ENCODE peak calls at places on chromosomes 12 and 14, in six cellular contexts. O is body of pancreas, P is RWPE1, T is AG04450, U is cardiac muscle cell, B is A549. C is an unnamed sample.
A peak's percentile ranks its signal among the peaks of the same experiment; 100 is the strongest.

GRCh38 chr12:21476949-21477348 is 24.5 kb downstream of the RECQL start:
- DNase-seq in O (no peak), P (peak; percentile 4), T (peak; percentile 7), U (no peak), B (no peak), C (no peak)

GRCh38 chr14:73239463-73240241 is 2.3 kb downstream of the PAPLN start:
- DNase-seq in O (peak; percentile 59), P (no peak), T (no peak), U (peak; percentile 43), B (no peak), C (no peak)

GRCh38 chr12:76762556-76762955 is 1.4 kb upstream of the ZDHHC17 start:
- DNase-seq in O (no peak), P (no peak), T (no peak), U (peak; percentile 10), B (no peak), C (no peak)

GRCh38 chr14:21719841-21720240 is 46.2 kb upstream of the OR4E1 start:
- DNase-seq in O (no peak), P (no peak), T (no peak), U (no peak), B (no peak), C (no peak)

GRCh38 chr14:54922598-54922997 is 20.0 kb upstream of the GCH1 start:
- DNase-seq in O (no peak), P (no peak), T (no peak), U (no peak), B (no peak), C (no peak)

GRCh38 chr14:102196436-102197230 is 56.9 kb downstream of the WDR20 start:
- DNase-seq in O (no peak), P (no peak), T (no peak), U (no peak), B (no peak), C (no peak)

GRCh38 chr12:70365648-70366518 is at the start of gene KCNMB4:
- DNase-seq in O (peak; percentile 61), P (peak; percentile 64), T (no peak), U (peak; percentile 87), B (peak; percentile 40), C (peak; percentile 69)

GRCh38 chr12:103955811-103956514 is 9.7 kb upstream of the TDG start:
- DNase-seq in O (no peak), P (no peak), T (no peak), U (peak; percentile 6), B (no peak), C (no peak)

GRCh38 chr12:29739279-29739991 is 44.3 kb downstream of the TMTC1 start:
- DNase-seq in O (no peak), P (no peak), T (peak; percentile 44), U (no peak), B (no peak), C (no peak)

GRCh38 chr12:24012528-24012927 is 63.1 kb upstream of the SOX5 start:
- DNase-seq in O (no peak), P (no peak), T (no peak), U (no peak), B (no peak), C (no peak)
- TF ChIP-seq CTCF in O (no peak), P (no peak), T (peak; percentile 37), U (peak; percentile 43), B (no peak), C (peak; percentile 48)

DNA sequence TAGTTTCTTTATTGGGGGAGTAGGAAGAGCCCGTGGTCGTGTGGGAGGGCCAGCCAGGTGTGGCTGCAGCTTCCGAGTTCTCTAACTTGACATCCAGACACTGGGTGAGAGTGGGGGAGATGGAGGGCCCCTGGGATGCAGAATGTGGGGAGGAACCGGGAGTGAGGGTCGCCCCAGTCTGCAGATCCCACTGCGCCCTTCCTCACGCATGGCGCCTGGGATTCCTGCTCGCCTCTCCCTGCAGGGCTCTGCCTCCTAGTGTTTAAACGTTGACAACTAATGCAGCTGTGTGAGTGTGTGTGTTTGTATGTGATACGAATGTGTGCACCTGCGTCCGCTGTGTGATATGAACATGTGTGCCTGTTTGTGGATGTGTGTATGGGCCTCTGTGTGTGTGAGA is 34.6 kb downstream of the FZD10 start:
- DNase-seq in O (no peak), P (no peak), T (no peak), U (no peak), B (no peak), C (no peak)
- TF ChIP-seq CTCF in O (no peak), P (no peak), T (no peak), U (no peak), B (no peak), C (no peak)

GRCh38 chr12:57521475-57522018 is 1.1 kb upstream of the MBD6 start:
- DNase-seq in O (peak; percentile 59), P (no peak), T (no peak), U (peak; percentile 69), B (peak; percentile 70), C (peak; percentile 66)
- TF ChIP-seq CTCF in O (no peak), P (no peak), T (no peak), U (peak; percentile 16), B (no peak), C (no peak)

GRCh38 chr12:130222519-130223255 is 60.4 kb downstream of the FZD10 start:
- DNase-seq in O (peak; percentile 53), P (no peak), T (no peak), U (no peak), B (no peak), C (no peak)

GRCh38 chr12:130223767-130224244 is 61.5 kb downstream of the FZD10 start:
- DNase-seq in O (no peak), P (no peak), T (no peak), U (no peak), B (no peak), C (no peak)

GRCh38 chr12:130214686-130215370 is 52.6 kb downstream of the FZD10 start:
- DNase-seq in O (no peak), P (peak; percentile 50), T (no peak), U (no peak), B (no peak), C (no peak)

GRCh38 chr12:130220361-130220760 is 58.1 kb downstream of the FZD10 start:
- DNase-seq in O (no peak), P (no peak), T (no peak), U (no peak), B (no peak), C (no peak)

GRCh38 chr12:130218682-130219081 is 56.4 kb downstream of the FZD10 start:
- DNase-seq in O (no peak), P (no peak), T (no peak), U (no peak), B (no peak), C (no peak)
- TF ChIP-seq CTCF in O (no peak), P (no peak), T (no peak), U (no peak), B (no peak), C (no peak)

GRCh38 chr12:1532796-1533195 is 61.6 kb downstream of the FBXL14 start:
- DNase-seq in O (no peak), P (no peak), T (no peak), U (no peak), B (no peak), C (no peak)

GRCh38 chr12:1533602-1534304 is 60.6 kb downstream of the FBXL14 start:
- DNase-seq in O (no peak), P (no peak), T (no peak), U (peak; percentile 45), B (no peak), C (no peak)

GRCh38 chr12:1532367-1532752 is 62.0 kb downstream of the FBXL14 start:
- DNase-seq in O (no peak), P (no peak), T (no peak), U (no peak), B (no peak), C (no peak)

GRCh38 chr12:1531654-1532366 is 62.6 kb downstream of the FBXL14 start:
- DNase-seq in O (no peak), P (no peak), T (no peak), U (peak; percentile 87), B (no peak), C (no peak)

DNA sequence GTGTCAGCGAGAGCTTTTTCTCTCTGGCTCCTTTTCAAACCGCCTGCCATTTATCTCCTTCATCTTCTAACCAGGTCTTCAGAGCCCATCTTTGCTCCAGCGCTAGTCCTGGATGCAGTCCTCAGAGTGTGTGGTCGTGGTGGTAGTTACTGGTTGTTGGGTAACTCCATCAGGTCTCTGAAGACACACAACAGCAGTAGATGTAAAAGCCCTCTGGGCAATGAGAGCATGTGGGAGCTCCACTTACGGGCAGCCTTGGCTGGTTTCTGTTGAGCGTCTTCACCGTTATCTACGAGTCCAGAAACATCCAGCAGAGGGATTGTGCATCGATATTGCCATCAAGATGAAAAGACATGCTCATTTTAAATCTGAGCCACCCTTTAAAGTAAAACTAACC is 61.2 kb downstream of the FBXL14 start:
- DNase-seq in O (no peak), P (no peak), T (no peak), U (no peak), B (no peak), C (no peak)
- TF ChIP-seq CTCF in O (no peak), P (no peak), T (no peak), U (no peak), B (no peak), C (no peak)

DNA sequence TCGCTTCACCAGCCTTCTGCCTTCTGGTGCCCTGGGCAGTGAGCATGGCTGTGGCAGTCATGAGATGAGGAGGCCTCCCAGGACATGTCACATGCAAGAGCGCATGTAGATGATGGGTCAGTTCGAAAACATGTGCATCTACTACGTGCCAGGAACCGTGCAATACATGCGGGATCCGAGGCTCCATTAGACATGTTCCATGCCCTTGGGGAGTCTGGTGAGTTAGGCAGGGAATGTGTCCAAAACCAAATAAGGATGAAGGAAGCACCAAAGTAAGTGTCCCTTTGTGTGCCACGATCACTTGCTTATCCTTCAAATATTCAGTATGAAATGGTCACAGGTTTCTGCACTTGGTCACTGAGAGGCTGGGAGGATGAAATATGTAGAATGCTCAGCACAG is 223.3 kb downstream of the RBM19 start:
- DNase-seq in O (no peak), P (no peak), T (no peak), U (no peak), B (no peak), C (no peak)
- TF ChIP-seq CTCF in O (no peak), P (no peak), T (no peak), U (no peak), B (no peak), C (no peak)

GRCh38 chr14:104341532-104342434 is 203.4 kb downstream of the KIF26A start:
- DNase-seq in O (peak; percentile 81), P (peak; percentile 79), T (no peak), U (peak; percentile 74), B (peak; percentile 87), C (peak; percentile 70)
- TF ChIP-seq CTCF in O (peak; percentile 51), P (peak; percentile 31), T (no peak), U (peak; percentile 13), B (peak; percentile 48), C (peak; percentile 22)

DNA sequence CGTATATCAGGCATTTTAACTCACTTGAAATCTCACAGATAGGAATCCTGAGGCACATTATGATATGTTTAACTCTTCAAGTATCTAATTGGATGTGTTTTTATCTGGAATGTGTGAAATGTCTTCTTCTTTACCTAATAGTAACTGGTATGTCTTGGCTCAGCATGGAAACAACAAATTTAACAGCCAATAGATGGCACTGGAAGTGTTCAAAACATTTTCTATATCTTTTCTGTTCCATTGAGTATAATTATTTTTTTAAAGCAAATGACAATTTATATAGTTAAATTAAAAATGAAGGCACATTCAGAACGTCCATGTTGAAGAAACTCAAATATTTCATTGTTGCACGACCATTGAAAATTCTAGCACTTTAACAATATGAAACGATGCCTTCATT is 164.6 kb upstream of the SLC16A7 start:
- DNase-seq in O (no peak), P (no peak), T (no peak), U (no peak), B (no peak), C (no peak)
- TF ChIP-seq CTCF in O (peak; percentile 39), P (peak; percentile 37), T (peak; percentile 29), U (peak; percentile 25), B (no peak), C (no peak)

C was measured in Caco-2.